ENCODE peak calls at places on chromosomes 6 and 20, in eight cellular contexts. I is pancreas, C is nephron progenitor cell, W is HFFc6, Y is heart right ventricle, E is WTC11, K is IMR-90, M is GM12864. B is an unnamed sample.

GRCh38 chr6:4682431-4683159 is 93.6 kb upstream of the CDYL start:
- DNase-seq in K (no peak), Y (no peak), W (no peak), C (no peak), M (no peak), E (no peak), I (no peak), B (no peak)

GRCh38 chr20:64191002-64191401 is 26.8 kb downstream of the MYT1 start:
- DNase-seq in C (no peak), I (no peak), W (no peak), M (no peak), K (no peak), E (no peak), Y (no peak), B (no peak)

GRCh38 chr6:157206359-157206815 is 116.9 kb downstream of the TMEM242 start:
- DNase-seq in K (no peak), I (no peak), Y (no peak), W (no peak), C (no peak), M (no peak), E (no peak), B (no peak)

GRCh38 chr6:11111769-11112437 is 378 bp upstream of the ERVFRD-1 start:
- DNase-seq in Y (no peak), W (no peak), M (no peak), K (no peak), C (no peak), E (no peak), I (no peak), B (no peak)

GRCh38 chr6:169958510-169958909 is 207.1 kb downstream of the ERMARD start:
- DNase-seq in W (no peak), Y (no peak), I (no peak), C (no peak), E (no peak), M (no peak), K (no peak), B (no peak)

GRCh38 chr6:25248100-25248499 is 31.1 kb upstream of the CARMIL1 start:
- DNase-seq in C (no peak), K (peak), I (no peak), Y (no peak), W (peak), M (no peak), E (no peak), B (peak)

GRCh38 chr6:20319520-20320357 is 81.9 kb upstream of the E2F3 start:
- DNase-seq in Y (no peak), M (peak), C (no peak), E (no peak), W (no peak), I (no peak), K (no peak), B (no peak)

GRCh38 chr6:166341464-166341863 is 881 bp downstream of the SFT2D1 start:
- DNase-seq in I (no peak), E (no peak), M (no peak), C (no peak), W (no peak), Y (no peak), K (no peak), B (no peak)

GRCh38 chr6:98529364-98529763 is 305.0 kb upstream of the POU3F2 start:
- DNase-seq in M (no peak), E (no peak), K (no peak), C (no peak), I (peak), W (no peak), Y (no peak), B (no peak)

GRCh38 chr20:58850693-58851174 is at the start of gene GNAS-AS1:
- DNase-seq in Y (peak), E (peak), W (peak), M (peak), C (peak), I (peak), K (peak), B (peak)

GRCh38 chr20:29497261-29497671 is 1760.2 kb upstream of the DEFB115 start:
- DNase-seq in E (no peak), I (peak), Y (peak), C (no peak), W (no peak), M (no peak), K (no peak), B (no peak)

GRCh38 chr6:20717743-20718142 is 183.5 kb downstream of the CDKAL1 start:
- DNase-seq in I (no peak), M (no peak), E (no peak), Y (no peak), K (no peak), C (no peak), W (no peak), B (no peak)

GRCh38 chr20:23150304-23151007 is 64.3 kb upstream of the CD93 start:
- DNase-seq in K (no peak), M (no peak), I (no peak), W (no peak), E (no peak), Y (peak), C (no peak), B (no peak)

GRCh38 chr6:53920881-53921280 is 126.1 kb downstream of the LRRC1 start:
- DNase-seq in W (no peak), Y (no peak), M (no peak), C (no peak), I (no peak), E (no peak), K (no peak), B (no peak)

GRCh38 chr6:163398104-163398503 is 16.4 kb upstream of the QKI start:
- DNase-seq in W (no peak), K (no peak), E (no peak), C (no peak), I (no peak), Y (no peak), M (no peak), B (no peak)

GRCh38 chr20:23086056-23086551 is at the start of gene CD93:
- DNase-seq in E (no peak), K (peak), C (no peak), W (no peak), I (peak), M (no peak), Y (peak), B (peak)

GRCh38 chr20:23362392-23363256 is 642 bp downstream of the GZF1 start:
- DNase-seq in Y (peak), I (peak), E (peak), W (peak), K (peak), M (no peak), C (no peak), B (peak)

GRCh38 chr6:484086-484728 is 92.7 kb downstream of the IRF4 start:
- DNase-seq in C (no peak), I (no peak), Y (no peak), E (no peak), W (no peak), K (peak), M (no peak), B (no peak)

GRCh38 chr6:130781557-130781956 is 45.6 kb upstream of the SMLR1 start:
- DNase-seq in M (no peak), Y (no peak), E (no peak), I (no peak), W (no peak), C (no peak), K (no peak), B (no peak)

GRCh38 chr6:108785653-108786052 is 62.6 kb upstream of the ARMC2 start:
- DNase-seq in Y (no peak), M (no peak), W (no peak), K (no peak), E (no peak), C (no peak), I (no peak), B (no peak)

GRCh38 chr6:147055821-147056392 is 148.3 kb upstream of the STXBP5 start:
- DNase-seq in E (no peak), C (no peak), W (no peak), M (no peak), Y (no peak), I (no peak), K (no peak), B (no peak)

GRCh38 chr6:17869010-17869752 is 118.3 kb downstream of the KIF13A start:
- DNase-seq in C (no peak), M (no peak), I (no peak), W (peak), K (peak), Y (no peak), E (no peak), B (no peak)

GRCh38 chr6:72798196-72798595 is 176.3 kb downstream of the KCNQ5 start:
- DNase-seq in K (peak), C (no peak), Y (no peak), W (peak), I (no peak), M (no peak), E (no peak), B (peak)

GRCh38 chr6:70289299-70289698 is 13.6 kb downstream of the COL9A1 start:
- DNase-seq in M (no peak), E (no peak), I (no peak), C (no peak), W (no peak), Y (no peak), K (no peak), B (no peak)

GRCh38 chr6:84371681-84372080 is 144.2 kb upstream of the CEP162 start:
- DNase-seq in W (no peak), M (no peak), E (no peak), K (no peak), Y (no peak), I (no peak), C (no peak), B (no peak)

GRCh38 chr6:38522322-38522721 is 117.4 kb downstream of the BTBD9 start:
- DNase-seq in C (no peak), E (no peak), K (peak), M (no peak), I (no peak), Y (peak), W (no peak), B (peak)

GRCh38 chr6:155444120-155444917 is 11.3 kb downstream of the NOX3 start:
- DNase-seq in I (no peak), K (peak), W (peak), Y (no peak), C (no peak), M (no peak), E (no peak), B (peak)

GRCh38 chr6:153003294-153003645 is 761 bp upstream of the MTRF1L start:
- DNase-seq in K (peak), M (no peak), W (no peak), I (no peak), C (no peak), Y (peak), E (no peak), B (no peak)

GRCh38 chr6:35568967-35569606 is 56.4 kb upstream of the TULP1 start:
- DNase-seq in M (no peak), K (no peak), Y (no peak), I (peak), W (no peak), E (peak), C (peak), B (no peak)

GRCh38 chr6:167917755-167918154 is 79.7 kb upstream of the KIF25 start:
- DNase-seq in E (no peak), M (no peak), W (no peak), I (no peak), C (no peak), Y (no peak), K (no peak), B (no peak)

DNA sequence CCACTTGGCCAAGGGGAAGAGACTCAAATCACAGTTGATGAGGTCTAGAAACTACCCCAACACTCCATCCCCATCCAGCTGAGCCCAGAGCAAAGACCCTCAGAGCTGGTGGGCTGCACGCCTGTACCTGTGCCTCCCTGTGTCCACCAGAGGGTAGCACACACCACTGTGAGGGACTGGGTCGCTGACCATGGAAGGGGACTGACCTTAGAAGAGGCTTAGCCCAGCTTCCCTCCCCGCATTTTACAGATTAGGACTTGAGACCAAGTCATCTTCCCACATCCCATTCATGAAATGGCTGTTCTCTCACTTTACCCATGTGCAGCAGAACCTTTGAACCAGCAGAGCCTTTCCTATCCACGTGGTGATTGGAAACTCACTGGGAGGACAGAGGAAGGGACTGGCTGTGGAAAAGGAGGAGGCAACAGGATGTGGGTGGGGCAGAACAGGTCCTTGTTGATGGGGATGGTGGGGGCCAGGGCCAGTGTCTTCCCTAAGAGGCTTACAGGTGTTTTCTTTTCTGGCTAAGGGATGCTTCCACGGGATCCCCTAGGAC is 44.3 kb downstream of the CPXM1 start:
- DNase-seq in M (no peak), C (peak), Y (no peak), K (peak), E (peak), W (no peak), I (no peak), B (peak)
- TF ChIP-seq CTCF in M (peak), C (peak), Y (peak), K (peak), E (peak), W (peak), I (no peak), B (peak)

GRCh38 chr6:99801805-99802204 is 192.2 kb downstream of the MCHR2 start:
- DNase-seq in Y (no peak), M (no peak), W (no peak), C (no peak), I (no peak), E (no peak), K (no peak), B (no peak)

DNA sequence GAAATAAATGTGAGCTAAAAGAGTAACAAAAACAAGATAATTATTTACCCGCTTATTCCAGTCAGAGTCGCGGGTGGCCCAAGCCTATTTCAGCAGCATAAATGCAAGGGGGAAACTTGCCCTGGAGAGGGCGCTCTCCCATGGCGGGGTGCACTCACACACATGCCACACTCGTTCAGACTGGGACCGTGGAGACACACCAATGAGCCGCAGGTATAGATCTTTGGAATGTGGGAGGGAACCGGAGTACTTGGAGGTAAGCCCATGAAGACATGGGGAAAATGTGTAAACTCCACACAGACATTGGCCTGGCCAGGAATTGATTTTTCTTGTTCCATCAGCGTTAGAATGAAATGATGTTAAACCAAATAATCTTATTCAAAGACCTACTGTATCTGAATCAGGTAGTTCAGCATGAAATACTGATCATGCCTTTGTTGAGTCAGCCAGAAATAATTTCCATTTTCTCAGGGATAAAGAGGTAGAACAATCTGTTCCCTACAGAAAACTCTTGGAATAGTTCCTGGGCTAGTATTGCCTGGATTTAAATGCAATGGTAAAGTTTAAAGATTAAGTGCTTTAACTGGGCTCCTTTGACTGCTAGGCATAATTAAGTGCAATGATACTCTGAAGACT is 191.5 kb downstream of the MCHR2 start:
- DNase-seq in K (no peak), C (no peak), Y (no peak), I (no peak), M (no peak), E (peak), W (no peak), B (no peak)
- TF ChIP-seq CTCF in K (no peak), C (peak), Y (no peak), I (no peak), M (peak), E (peak), W (peak), B (no peak)

DNA sequence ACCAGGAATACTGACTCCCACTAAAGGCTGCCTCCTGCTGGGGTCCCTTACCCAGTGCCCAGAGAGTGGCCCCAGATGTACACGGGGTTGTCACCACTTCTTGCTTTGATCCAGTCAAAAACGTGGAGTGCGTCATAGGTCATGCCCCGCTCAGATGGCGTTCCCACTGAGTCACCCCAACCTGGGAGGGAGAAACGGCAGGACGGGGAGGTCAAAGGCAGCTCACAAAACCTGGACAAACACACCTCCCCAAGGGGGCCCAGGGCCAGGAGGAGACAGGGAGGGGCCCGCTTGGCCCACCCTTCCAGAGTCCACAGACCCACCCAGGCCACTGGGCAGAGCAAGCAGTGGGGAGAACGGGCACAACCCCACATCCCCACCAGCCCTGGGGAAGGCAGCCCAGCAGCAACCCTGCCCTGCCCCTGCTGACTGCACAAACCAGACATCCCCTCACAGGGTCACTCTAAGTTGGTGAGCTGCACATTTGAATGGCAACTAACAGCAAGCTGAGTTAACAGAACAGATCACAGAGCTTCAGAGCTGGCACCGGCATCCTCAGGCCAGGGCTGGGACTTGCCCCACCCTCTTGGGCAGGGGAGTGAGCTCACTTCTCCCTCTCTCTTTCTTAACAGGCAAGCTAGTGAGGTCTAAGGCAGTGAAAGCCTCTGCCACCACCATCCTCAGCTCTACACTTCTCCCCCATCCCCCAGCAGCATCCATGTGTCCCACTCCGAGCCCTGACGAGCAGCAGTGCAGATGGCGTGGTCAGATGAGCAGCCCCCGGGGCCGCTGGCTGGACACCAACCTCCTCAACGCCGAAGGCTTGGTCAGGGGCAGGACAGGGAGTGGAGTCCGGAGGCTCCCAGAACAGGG is 61.7 kb downstream of the PYGB start:
- DNase-seq in C (no peak), I (peak), K (peak), E (no peak), W (peak), Y (no peak), M (no peak), B (peak)
- TF ChIP-seq CTCF in C (no peak), I (no peak), K (no peak), E (no peak), W (peak), Y (no peak), M (no peak), B (peak)

GRCh38 chr6:33828764-33829731 is 25.2 kb upstream of the MLN start:
- DNase-seq in W (no peak), C (no peak), E (no peak), Y (no peak), I (no peak), K (no peak), M (no peak), B (no peak)
- TF ChIP-seq CTCF in W (no peak), C (no peak), E (no peak), Y (no peak), I (no peak), K (no peak), M (no peak), B (no peak)

GRCh38 chr6:137573739-137574138 is 79.5 kb upstream of the OLIG3 start:
- DNase-seq in M (no peak), K (no peak), I (no peak), E (no peak), C (no peak), W (no peak), Y (no peak), B (no peak)

GRCh38 chr6:137570307-137570832 is 76.2 kb upstream of the OLIG3 start:
- DNase-seq in C (no peak), M (no peak), K (no peak), W (no peak), Y (no peak), I (no peak), E (no peak), B (no peak)

GRCh38 chr6:137568067-137568466 is 73.9 kb upstream of the OLIG3 start:
- DNase-seq in C (no peak), I (no peak), M (no peak), K (no peak), Y (no peak), W (no peak), E (no peak), B (no peak)

DNA sequence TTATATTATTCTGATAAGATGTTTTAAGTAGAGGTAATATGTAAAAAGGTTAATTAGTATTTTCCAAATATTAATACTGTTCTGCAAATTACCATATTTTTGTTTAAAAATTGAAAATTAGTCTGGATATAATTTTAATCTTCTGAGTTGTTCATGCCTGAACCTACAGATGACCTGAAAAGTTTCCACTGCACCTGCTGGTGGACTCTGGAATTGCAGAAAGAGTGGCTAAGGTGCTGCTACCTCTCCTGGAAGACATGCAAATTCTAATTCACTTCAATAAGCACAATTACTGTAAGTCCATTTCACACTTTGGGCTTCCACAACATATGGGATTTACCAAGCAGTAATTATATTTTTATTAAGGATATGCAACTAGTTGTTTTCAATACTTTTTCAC is 77.7 kb upstream of the OLIG3 start:
- DNase-seq in Y (no peak), C (peak), I (no peak), W (no peak), E (peak), M (peak), K (peak), B (peak)
- TF ChIP-seq CTCF in Y (peak), C (peak), I (no peak), W (peak), E (peak), M (peak), K (peak), B (peak)